ENCODE peak calls at places on chromosome 20, in five cellular contexts. One of them, this sample, is unnamed.

GRCh38 chr20:9945406-9945805 is 89.4 kb upstream of the ANKEF1 start:
- DNase-seq in activated T-helper 1 cell treated with Interleukin-2 at 50 U/mL for 16 hours: no peak
- DNase-seq in stimulated activated CD4-positive, alpha-beta T cell treated with anti-CD3 and anti-CD28 coated beads, Interleukin-2, amount 100 ng/mL, for 48 hours: no peak
- DNase-seq in activated naive CD4-positive, alpha-beta T cell treated with anti-CD3 and anti-CD28 coated beads for 36 hours: no peak
- DNase-seq in activated CD4-positive, alpha-beta T cell treated with anti-CD3 and anti-CD28 coated beads, Interleukin-2, amount 50 U/mL, for 1 hour: no peak
- DNase-seq in this sample: no peak

GRCh38 chr20:59808729-59809381 is 124.6 kb downstream of the SYCP2 start:
- DNase-seq in activated T-helper 1 cell treated with Interleukin-2 at 50 U/mL for 16 hours: no peak
- DNase-seq in stimulated activated CD4-positive, alpha-beta T cell treated with anti-CD3 and anti-CD28 coated beads, Interleukin-2, amount 100 ng/mL, for 48 hours: no peak
- DNase-seq in activated naive CD4-positive, alpha-beta T cell treated with anti-CD3 and anti-CD28 coated beads for 36 hours: no peak
- DNase-seq in activated CD4-positive, alpha-beta T cell treated with anti-CD3 and anti-CD28 coated beads, Interleukin-2, amount 50 U/mL, for 1 hour: no peak
- DNase-seq in this sample: no peak

GRCh38 chr20:36543187-36544133 is 2.1 kb downstream of the MYL9 start:
- DNase-seq in activated T-helper 1 cell treated with Interleukin-2 at 50 U/mL for 16 hours: no peak
- DNase-seq in stimulated activated CD4-positive, alpha-beta T cell treated with anti-CD3 and anti-CD28 coated beads, Interleukin-2, amount 100 ng/mL, for 48 hours: no peak
- DNase-seq in activated naive CD4-positive, alpha-beta T cell treated with anti-CD3 and anti-CD28 coated beads for 36 hours: no peak
- DNase-seq in activated CD4-positive, alpha-beta T cell treated with anti-CD3 and anti-CD28 coated beads, Interleukin-2, amount 50 U/mL, for 1 hour: no peak
- DNase-seq in this sample: no peak

GRCh38 chr20:47071646-47072185 is 177.1 kb downstream of the EYA2 start:
- DNase-seq in activated T-helper 1 cell treated with Interleukin-2 at 50 U/mL for 16 hours: no peak
- DNase-seq in stimulated activated CD4-positive, alpha-beta T cell treated with anti-CD3 and anti-CD28 coated beads, Interleukin-2, amount 100 ng/mL, for 48 hours: no peak
- DNase-seq in activated naive CD4-positive, alpha-beta T cell treated with anti-CD3 and anti-CD28 coated beads for 36 hours: no peak
- DNase-seq in activated CD4-positive, alpha-beta T cell treated with anti-CD3 and anti-CD28 coated beads, Interleukin-2, amount 50 U/mL, for 1 hour: no peak
- DNase-seq in this sample: no peak

GRCh38 chr20:59435496-59435895 is 135.1 kb downstream of the EDN3 start:
- DNase-seq in activated T-helper 1 cell treated with Interleukin-2 at 50 U/mL for 16 hours: no peak
- DNase-seq in stimulated activated CD4-positive, alpha-beta T cell treated with anti-CD3 and anti-CD28 coated beads, Interleukin-2, amount 100 ng/mL, for 48 hours: no peak
- DNase-seq in activated naive CD4-positive, alpha-beta T cell treated with anti-CD3 and anti-CD28 coated beads for 36 hours: no peak
- DNase-seq in activated CD4-positive, alpha-beta T cell treated with anti-CD3 and anti-CD28 coated beads, Interleukin-2, amount 50 U/mL, for 1 hour: no peak
- DNase-seq in this sample: no peak

GRCh38 chr20:47748851-47749250 is 36.4 kb downstream of the SULF2 start:
- DNase-seq in activated T-helper 1 cell treated with Interleukin-2 at 50 U/mL for 16 hours: no peak
- DNase-seq in stimulated activated CD4-positive, alpha-beta T cell treated with anti-CD3 and anti-CD28 coated beads, Interleukin-2, amount 100 ng/mL, for 48 hours: no peak
- DNase-seq in activated naive CD4-positive, alpha-beta T cell treated with anti-CD3 and anti-CD28 coated beads for 36 hours: no peak
- DNase-seq in activated CD4-positive, alpha-beta T cell treated with anti-CD3 and anti-CD28 coated beads, Interleukin-2, amount 50 U/mL, for 1 hour: no peak
- DNase-seq in this sample: no peak

GRCh38 chr20:36441027-36441414 is 100.3 kb upstream of the MYL9 start:
- DNase-seq in activated T-helper 1 cell treated with Interleukin-2 at 50 U/mL for 16 hours: no peak
- DNase-seq in stimulated activated CD4-positive, alpha-beta T cell treated with anti-CD3 and anti-CD28 coated beads, Interleukin-2, amount 100 ng/mL, for 48 hours: no peak
- DNase-seq in activated naive CD4-positive, alpha-beta T cell treated with anti-CD3 and anti-CD28 coated beads for 36 hours: no peak
- DNase-seq in activated CD4-positive, alpha-beta T cell treated with anti-CD3 and anti-CD28 coated beads, Interleukin-2, amount 50 U/mL, for 1 hour: no peak
- DNase-seq in this sample: no peak

GRCh38 chr20:46063652-46064054 is 26.1 kb downstream of the NCOA5 start:
- DNase-seq in activated T-helper 1 cell treated with Interleukin-2 at 50 U/mL for 16 hours: no peak
- DNase-seq in stimulated activated CD4-positive, alpha-beta T cell treated with anti-CD3 and anti-CD28 coated beads, Interleukin-2, amount 100 ng/mL, for 48 hours: no peak
- DNase-seq in activated naive CD4-positive, alpha-beta T cell treated with anti-CD3 and anti-CD28 coated beads for 36 hours: peak; percentile 15
- DNase-seq in activated CD4-positive, alpha-beta T cell treated with anti-CD3 and anti-CD28 coated beads, Interleukin-2, amount 50 U/mL, for 1 hour: no peak
- DNase-seq in this sample: no peak

GRCh38 chr20:43564993-43565757 is 6.3 kb downstream of the SGK2 start:
- DNase-seq in activated T-helper 1 cell treated with Interleukin-2 at 50 U/mL for 16 hours: no peak
- DNase-seq in stimulated activated CD4-positive, alpha-beta T cell treated with anti-CD3 and anti-CD28 coated beads, Interleukin-2, amount 100 ng/mL, for 48 hours: no peak
- DNase-seq in activated naive CD4-positive, alpha-beta T cell treated with anti-CD3 and anti-CD28 coated beads for 36 hours: no peak
- DNase-seq in activated CD4-positive, alpha-beta T cell treated with anti-CD3 and anti-CD28 coated beads, Interleukin-2, amount 50 U/mL, for 1 hour: no peak
- DNase-seq in this sample: no peak

GRCh38 chr20:5180421-5180820 is 53.6 kb downstream of the CDS2 start:
- DNase-seq in activated T-helper 1 cell treated with Interleukin-2 at 50 U/mL for 16 hours: no peak
- DNase-seq in stimulated activated CD4-positive, alpha-beta T cell treated with anti-CD3 and anti-CD28 coated beads, Interleukin-2, amount 100 ng/mL, for 48 hours: no peak
- DNase-seq in activated naive CD4-positive, alpha-beta T cell treated with anti-CD3 and anti-CD28 coated beads for 36 hours: no peak
- DNase-seq in activated CD4-positive, alpha-beta T cell treated with anti-CD3 and anti-CD28 coated beads, Interleukin-2, amount 50 U/mL, for 1 hour: no peak
- DNase-seq in this sample: no peak

GRCh38 chr20:20734475-20734948 is 22.1 kb upstream of the RALGAPA2 start:
- DNase-seq in activated T-helper 1 cell treated with Interleukin-2 at 50 U/mL for 16 hours: no peak
- DNase-seq in stimulated activated CD4-positive, alpha-beta T cell treated with anti-CD3 and anti-CD28 coated beads, Interleukin-2, amount 100 ng/mL, for 48 hours: no peak
- DNase-seq in activated naive CD4-positive, alpha-beta T cell treated with anti-CD3 and anti-CD28 coated beads for 36 hours: peak; percentile 70
- DNase-seq in activated CD4-positive, alpha-beta T cell treated with anti-CD3 and anti-CD28 coated beads, Interleukin-2, amount 50 U/mL, for 1 hour: no peak
- DNase-seq in this sample: no peak

GRCh38 chr20:2320813-2321658 is 25.2 kb downstream of the TGM3 start:
- DNase-seq in activated T-helper 1 cell treated with Interleukin-2 at 50 U/mL for 16 hours: no peak
- DNase-seq in stimulated activated CD4-positive, alpha-beta T cell treated with anti-CD3 and anti-CD28 coated beads, Interleukin-2, amount 100 ng/mL, for 48 hours: no peak
- DNase-seq in activated naive CD4-positive, alpha-beta T cell treated with anti-CD3 and anti-CD28 coated beads for 36 hours: no peak
- DNase-seq in activated CD4-positive, alpha-beta T cell treated with anti-CD3 and anti-CD28 coated beads, Interleukin-2, amount 50 U/mL, for 1 hour: no peak
- DNase-seq in this sample: no peak

GRCh38 chr20:37302981-37303380 is 13.5 kb downstream of the MANBAL start:
- DNase-seq in activated T-helper 1 cell treated with Interleukin-2 at 50 U/mL for 16 hours: no peak
- DNase-seq in stimulated activated CD4-positive, alpha-beta T cell treated with anti-CD3 and anti-CD28 coated beads, Interleukin-2, amount 100 ng/mL, for 48 hours: no peak
- DNase-seq in activated naive CD4-positive, alpha-beta T cell treated with anti-CD3 and anti-CD28 coated beads for 36 hours: no peak
- DNase-seq in activated CD4-positive, alpha-beta T cell treated with anti-CD3 and anti-CD28 coated beads, Interleukin-2, amount 50 U/mL, for 1 hour: no peak
- DNase-seq in this sample: no peak

GRCh38 chr20:51931321-51931720 is 129.0 kb upstream of the SALL4 start:
- DNase-seq in activated T-helper 1 cell treated with Interleukin-2 at 50 U/mL for 16 hours: no peak
- DNase-seq in stimulated activated CD4-positive, alpha-beta T cell treated with anti-CD3 and anti-CD28 coated beads, Interleukin-2, amount 100 ng/mL, for 48 hours: no peak
- DNase-seq in activated naive CD4-positive, alpha-beta T cell treated with anti-CD3 and anti-CD28 coated beads for 36 hours: no peak
- DNase-seq in activated CD4-positive, alpha-beta T cell treated with anti-CD3 and anti-CD28 coated beads, Interleukin-2, amount 50 U/mL, for 1 hour: no peak
- DNase-seq in this sample: no peak

GRCh38 chr20:58149412-58150091 is 78.9 kb downstream of the ANKRD60 start:
- DNase-seq in activated T-helper 1 cell treated with Interleukin-2 at 50 U/mL for 16 hours: no peak
- DNase-seq in stimulated activated CD4-positive, alpha-beta T cell treated with anti-CD3 and anti-CD28 coated beads, Interleukin-2, amount 100 ng/mL, for 48 hours: no peak
- DNase-seq in activated naive CD4-positive, alpha-beta T cell treated with anti-CD3 and anti-CD28 coated beads for 36 hours: no peak
- DNase-seq in activated CD4-positive, alpha-beta T cell treated with anti-CD3 and anti-CD28 coated beads, Interleukin-2, amount 50 U/mL, for 1 hour: no peak
- DNase-seq in this sample: no peak

GRCh38 chr20:53828673-53829085 is 235.0 kb upstream of the ZNF217 start:
- DNase-seq in activated T-helper 1 cell treated with Interleukin-2 at 50 U/mL for 16 hours: no peak
- DNase-seq in stimulated activated CD4-positive, alpha-beta T cell treated with anti-CD3 and anti-CD28 coated beads, Interleukin-2, amount 100 ng/mL, for 48 hours: no peak
- DNase-seq in activated naive CD4-positive, alpha-beta T cell treated with anti-CD3 and anti-CD28 coated beads for 36 hours: no peak
- DNase-seq in activated CD4-positive, alpha-beta T cell treated with anti-CD3 and anti-CD28 coated beads, Interleukin-2, amount 50 U/mL, for 1 hour: no peak
- DNase-seq in this sample: no peak

GRCh38 chr20:46221271-46221670 is 87.0 kb downstream of the CDH22 start:
- DNase-seq in activated T-helper 1 cell treated with Interleukin-2 at 50 U/mL for 16 hours: no peak
- DNase-seq in stimulated activated CD4-positive, alpha-beta T cell treated with anti-CD3 and anti-CD28 coated beads, Interleukin-2, amount 100 ng/mL, for 48 hours: no peak
- DNase-seq in activated naive CD4-positive, alpha-beta T cell treated with anti-CD3 and anti-CD28 coated beads for 36 hours: no peak
- DNase-seq in activated CD4-positive, alpha-beta T cell treated with anti-CD3 and anti-CD28 coated beads, Interleukin-2, amount 50 U/mL, for 1 hour: no peak
- DNase-seq in this sample: no peak

GRCh38 chr20:11754451-11754850 is 163.2 kb upstream of the BTBD3 start:
- DNase-seq in activated T-helper 1 cell treated with Interleukin-2 at 50 U/mL for 16 hours: no peak
- DNase-seq in stimulated activated CD4-positive, alpha-beta T cell treated with anti-CD3 and anti-CD28 coated beads, Interleukin-2, amount 100 ng/mL, for 48 hours: no peak
- DNase-seq in activated naive CD4-positive, alpha-beta T cell treated with anti-CD3 and anti-CD28 coated beads for 36 hours: no peak
- DNase-seq in activated CD4-positive, alpha-beta T cell treated with anti-CD3 and anti-CD28 coated beads, Interleukin-2, amount 50 U/mL, for 1 hour: no peak
- DNase-seq in this sample: no peak

GRCh38 chr20:61127311-61128044 is 124.6 kb upstream of the CDH4 start:
- DNase-seq in activated T-helper 1 cell treated with Interleukin-2 at 50 U/mL for 16 hours: no peak
- DNase-seq in stimulated activated CD4-positive, alpha-beta T cell treated with anti-CD3 and anti-CD28 coated beads, Interleukin-2, amount 100 ng/mL, for 48 hours: no peak
- DNase-seq in activated naive CD4-positive, alpha-beta T cell treated with anti-CD3 and anti-CD28 coated beads for 36 hours: no peak
- DNase-seq in activated CD4-positive, alpha-beta T cell treated with anti-CD3 and anti-CD28 coated beads, Interleukin-2, amount 50 U/mL, for 1 hour: no peak
- DNase-seq in this sample: no peak

GRCh38 chr20:41159547-41159946 is 22.2 kb downstream of the PLCG1 start:
- DNase-seq in activated T-helper 1 cell treated with Interleukin-2 at 50 U/mL for 16 hours: no peak
- DNase-seq in stimulated activated CD4-positive, alpha-beta T cell treated with anti-CD3 and anti-CD28 coated beads, Interleukin-2, amount 100 ng/mL, for 48 hours: no peak
- DNase-seq in activated naive CD4-positive, alpha-beta T cell treated with anti-CD3 and anti-CD28 coated beads for 36 hours: no peak
- DNase-seq in activated CD4-positive, alpha-beta T cell treated with anti-CD3 and anti-CD28 coated beads, Interleukin-2, amount 50 U/mL, for 1 hour: no peak
- DNase-seq in this sample: no peak

GRCh38 chr20:21031666-21032065 is 74.5 kb downstream of the LINC00237 start:
- DNase-seq in activated T-helper 1 cell treated with Interleukin-2 at 50 U/mL for 16 hours: no peak
- DNase-seq in stimulated activated CD4-positive, alpha-beta T cell treated with anti-CD3 and anti-CD28 coated beads, Interleukin-2, amount 100 ng/mL, for 48 hours: no peak
- DNase-seq in activated naive CD4-positive, alpha-beta T cell treated with anti-CD3 and anti-CD28 coated beads for 36 hours: no peak
- DNase-seq in activated CD4-positive, alpha-beta T cell treated with anti-CD3 and anti-CD28 coated beads, Interleukin-2, amount 50 U/mL, for 1 hour: no peak
- DNase-seq in this sample: no peak

GRCh38 chr20:5136096-5136495 is 9.3 kb downstream of the CDS2 start:
- DNase-seq in activated T-helper 1 cell treated with Interleukin-2 at 50 U/mL for 16 hours: no peak
- DNase-seq in stimulated activated CD4-positive, alpha-beta T cell treated with anti-CD3 and anti-CD28 coated beads, Interleukin-2, amount 100 ng/mL, for 48 hours: no peak
- DNase-seq in activated naive CD4-positive, alpha-beta T cell treated with anti-CD3 and anti-CD28 coated beads for 36 hours: no peak
- DNase-seq in activated CD4-positive, alpha-beta T cell treated with anti-CD3 and anti-CD28 coated beads, Interleukin-2, amount 50 U/mL, for 1 hour: no peak
- DNase-seq in this sample: no peak

GRCh38 chr20:62354811-62355341 is 12.2 kb downstream of the LAMA5 start:
- DNase-seq in activated T-helper 1 cell treated with Interleukin-2 at 50 U/mL for 16 hours: no peak
- DNase-seq in stimulated activated CD4-positive, alpha-beta T cell treated with anti-CD3 and anti-CD28 coated beads, Interleukin-2, amount 100 ng/mL, for 48 hours: no peak
- DNase-seq in activated naive CD4-positive, alpha-beta T cell treated with anti-CD3 and anti-CD28 coated beads for 36 hours: no peak
- DNase-seq in activated CD4-positive, alpha-beta T cell treated with anti-CD3 and anti-CD28 coated beads, Interleukin-2, amount 50 U/mL, for 1 hour: no peak
- DNase-seq in this sample: no peak

GRCh38 chr20:53126185-53126584 is 154.0 kb downstream of the TSHZ2 start:
- DNase-seq in activated T-helper 1 cell treated with Interleukin-2 at 50 U/mL for 16 hours: no peak
- DNase-seq in stimulated activated CD4-positive, alpha-beta T cell treated with anti-CD3 and anti-CD28 coated beads, Interleukin-2, amount 100 ng/mL, for 48 hours: no peak
- DNase-seq in activated naive CD4-positive, alpha-beta T cell treated with anti-CD3 and anti-CD28 coated beads for 36 hours: no peak
- DNase-seq in activated CD4-positive, alpha-beta T cell treated with anti-CD3 and anti-CD28 coated beads, Interleukin-2, amount 50 U/mL, for 1 hour: no peak
- DNase-seq in this sample: no peak

GRCh38 chr20:40815156-40816038 is 126.4 kb upstream of the MAFB start:
- DNase-seq in activated T-helper 1 cell treated with Interleukin-2 at 50 U/mL for 16 hours: no peak
- DNase-seq in stimulated activated CD4-positive, alpha-beta T cell treated with anti-CD3 and anti-CD28 coated beads, Interleukin-2, amount 100 ng/mL, for 48 hours: no peak
- DNase-seq in activated naive CD4-positive, alpha-beta T cell treated with anti-CD3 and anti-CD28 coated beads for 36 hours: no peak
- DNase-seq in activated CD4-positive, alpha-beta T cell treated with anti-CD3 and anti-CD28 coated beads, Interleukin-2, amount 50 U/mL, for 1 hour: no peak
- DNase-seq in this sample: no peak

GRCh38 chr20:60010689-60011417 is 52.6 kb downstream of the CDH26 start:
- DNase-seq in activated T-helper 1 cell treated with Interleukin-2 at 50 U/mL for 16 hours: no peak
- DNase-seq in stimulated activated CD4-positive, alpha-beta T cell treated with anti-CD3 and anti-CD28 coated beads, Interleukin-2, amount 100 ng/mL, for 48 hours: no peak
- DNase-seq in activated naive CD4-positive, alpha-beta T cell treated with anti-CD3 and anti-CD28 coated beads for 36 hours: no peak
- DNase-seq in activated CD4-positive, alpha-beta T cell treated with anti-CD3 and anti-CD28 coated beads, Interleukin-2, amount 50 U/mL, for 1 hour: no peak
- DNase-seq in this sample: no peak

GRCh38 chr20:39960522-39961420 is 728.3 kb downstream of the MAFB start:
- DNase-seq in activated T-helper 1 cell treated with Interleukin-2 at 50 U/mL for 16 hours: no peak
- DNase-seq in stimulated activated CD4-positive, alpha-beta T cell treated with anti-CD3 and anti-CD28 coated beads, Interleukin-2, amount 100 ng/mL, for 48 hours: no peak
- DNase-seq in activated naive CD4-positive, alpha-beta T cell treated with anti-CD3 and anti-CD28 coated beads for 36 hours: no peak
- DNase-seq in activated CD4-positive, alpha-beta T cell treated with anti-CD3 and anti-CD28 coated beads, Interleukin-2, amount 50 U/mL, for 1 hour: no peak
- DNase-seq in this sample: no peak

GRCh38 chr20:59598625-59599310 is 5.6 kb upstream of the PHACTR3 start:
- DNase-seq in activated T-helper 1 cell treated with Interleukin-2 at 50 U/mL for 16 hours: no peak
- DNase-seq in stimulated activated CD4-positive, alpha-beta T cell treated with anti-CD3 and anti-CD28 coated beads, Interleukin-2, amount 100 ng/mL, for 48 hours: peak; percentile 41
- DNase-seq in activated naive CD4-positive, alpha-beta T cell treated with anti-CD3 and anti-CD28 coated beads for 36 hours: peak; percentile 55
- DNase-seq in activated CD4-positive, alpha-beta T cell treated with anti-CD3 and anti-CD28 coated beads, Interleukin-2, amount 50 U/mL, for 1 hour: peak; percentile 4
- DNase-seq in this sample: no peak

GRCh38 chr20:39289316-39289715 is 327.2 kb downstream of the DHX35 start:
- DNase-seq in activated T-helper 1 cell treated with Interleukin-2 at 50 U/mL for 16 hours: no peak
- DNase-seq in stimulated activated CD4-positive, alpha-beta T cell treated with anti-CD3 and anti-CD28 coated beads, Interleukin-2, amount 100 ng/mL, for 48 hours: no peak
- DNase-seq in activated naive CD4-positive, alpha-beta T cell treated with anti-CD3 and anti-CD28 coated beads for 36 hours: no peak
- DNase-seq in activated CD4-positive, alpha-beta T cell treated with anti-CD3 and anti-CD28 coated beads, Interleukin-2, amount 50 U/mL, for 1 hour: no peak
- DNase-seq in this sample: no peak

GRCh38 chr20:50857348-50857747 is 62.5 kb downstream of the BCAS4 start:
- DNase-seq in activated T-helper 1 cell treated with Interleukin-2 at 50 U/mL for 16 hours: no peak
- DNase-seq in stimulated activated CD4-positive, alpha-beta T cell treated with anti-CD3 and anti-CD28 coated beads, Interleukin-2, amount 100 ng/mL, for 48 hours: no peak
- DNase-seq in activated naive CD4-positive, alpha-beta T cell treated with anti-CD3 and anti-CD28 coated beads for 36 hours: no peak
- DNase-seq in activated CD4-positive, alpha-beta T cell treated with anti-CD3 and anti-CD28 coated beads, Interleukin-2, amount 50 U/mL, for 1 hour: no peak
- DNase-seq in this sample: no peak

GRCh38 chr20:62607366-62608217 is 34.7 kb upstream of the SLCO4A1 start:
- DNase-seq in activated T-helper 1 cell treated with Interleukin-2 at 50 U/mL for 16 hours: no peak
- DNase-seq in stimulated activated CD4-positive, alpha-beta T cell treated with anti-CD3 and anti-CD28 coated beads, Interleukin-2, amount 100 ng/mL, for 48 hours: no peak
- DNase-seq in activated naive CD4-positive, alpha-beta T cell treated with anti-CD3 and anti-CD28 coated beads for 36 hours: no peak
- DNase-seq in activated CD4-positive, alpha-beta T cell treated with anti-CD3 and anti-CD28 coated beads, Interleukin-2, amount 50 U/mL, for 1 hour: no peak
- DNase-seq in this sample: no peak

GRCh38 chr20:13819885-13820645 is 35.2 kb downstream of the NDUFAF5 start:
- DNase-seq in activated T-helper 1 cell treated with Interleukin-2 at 50 U/mL for 16 hours: no peak
- DNase-seq in stimulated activated CD4-positive, alpha-beta T cell treated with anti-CD3 and anti-CD28 coated beads, Interleukin-2, amount 100 ng/mL, for 48 hours: no peak
- DNase-seq in activated naive CD4-positive, alpha-beta T cell treated with anti-CD3 and anti-CD28 coated beads for 36 hours: peak; percentile 16
- DNase-seq in activated CD4-positive, alpha-beta T cell treated with anti-CD3 and anti-CD28 coated beads, Interleukin-2, amount 50 U/mL, for 1 hour: peak; percentile 2
- DNase-seq in this sample: no peak

GRCh38 chr20:30937790-30938189 is 319.7 kb upstream of the DEFB115 start:
- DNase-seq in activated T-helper 1 cell treated with Interleukin-2 at 50 U/mL for 16 hours: no peak
- DNase-seq in stimulated activated CD4-positive, alpha-beta T cell treated with anti-CD3 and anti-CD28 coated beads, Interleukin-2, amount 100 ng/mL, for 48 hours: no peak
- DNase-seq in activated naive CD4-positive, alpha-beta T cell treated with anti-CD3 and anti-CD28 coated beads for 36 hours: no peak
- DNase-seq in activated CD4-positive, alpha-beta T cell treated with anti-CD3 and anti-CD28 coated beads, Interleukin-2, amount 50 U/mL, for 1 hour: no peak
- DNase-seq in this sample: no peak

GRCh38 chr20:62239278-62239879 is 1.1 kb downstream of the OSBPL2 start:
- DNase-seq in activated T-helper 1 cell treated with Interleukin-2 at 50 U/mL for 16 hours: no peak
- DNase-seq in stimulated activated CD4-positive, alpha-beta T cell treated with anti-CD3 and anti-CD28 coated beads, Interleukin-2, amount 100 ng/mL, for 48 hours: no peak
- DNase-seq in activated naive CD4-positive, alpha-beta T cell treated with anti-CD3 and anti-CD28 coated beads for 36 hours: no peak
- DNase-seq in activated CD4-positive, alpha-beta T cell treated with anti-CD3 and anti-CD28 coated beads, Interleukin-2, amount 50 U/mL, for 1 hour: no peak
- DNase-seq in this sample: no peak

GRCh38 chr20:62788607-62789006 is 7.7 kb upstream of the MRGBP start:
- DNase-seq in activated T-helper 1 cell treated with Interleukin-2 at 50 U/mL for 16 hours: no peak
- DNase-seq in stimulated activated CD4-positive, alpha-beta T cell treated with anti-CD3 and anti-CD28 coated beads, Interleukin-2, amount 100 ng/mL, for 48 hours: no peak
- DNase-seq in activated naive CD4-positive, alpha-beta T cell treated with anti-CD3 and anti-CD28 coated beads for 36 hours: no peak
- DNase-seq in activated CD4-positive, alpha-beta T cell treated with anti-CD3 and anti-CD28 coated beads, Interleukin-2, amount 50 U/mL, for 1 hour: no peak
- DNase-seq in this sample: no peak

GRCh38 chr20:20318318-20319161 is 49.4 kb upstream of the INSM1 start:
- DNase-seq in activated T-helper 1 cell treated with Interleukin-2 at 50 U/mL for 16 hours: no peak
- DNase-seq in stimulated activated CD4-positive, alpha-beta T cell treated with anti-CD3 and anti-CD28 coated beads, Interleukin-2, amount 100 ng/mL, for 48 hours: no peak
- DNase-seq in activated naive CD4-positive, alpha-beta T cell treated with anti-CD3 and anti-CD28 coated beads for 36 hours: no peak
- DNase-seq in activated CD4-positive, alpha-beta T cell treated with anti-CD3 and anti-CD28 coated beads, Interleukin-2, amount 50 U/mL, for 1 hour: no peak
- DNase-seq in this sample: no peak

GRCh38 chr20:45946149-45946970 is 11.9 kb downstream of the PCIF1 start:
- DNase-seq in activated T-helper 1 cell treated with Interleukin-2 at 50 U/mL for 16 hours: no peak
- DNase-seq in stimulated activated CD4-positive, alpha-beta T cell treated with anti-CD3 and anti-CD28 coated beads, Interleukin-2, amount 100 ng/mL, for 48 hours: no peak
- DNase-seq in activated naive CD4-positive, alpha-beta T cell treated with anti-CD3 and anti-CD28 coated beads for 36 hours: no peak
- DNase-seq in activated CD4-positive, alpha-beta T cell treated with anti-CD3 and anti-CD28 coated beads, Interleukin-2, amount 50 U/mL, for 1 hour: no peak
- DNase-seq in this sample: peak; percentile 44

GRCh38 chr20:19710336-19710721 is 47.7 kb upstream of the RIN2 start:
- DNase-seq in activated T-helper 1 cell treated with Interleukin-2 at 50 U/mL for 16 hours: no peak
- DNase-seq in stimulated activated CD4-positive, alpha-beta T cell treated with anti-CD3 and anti-CD28 coated beads, Interleukin-2, amount 100 ng/mL, for 48 hours: no peak
- DNase-seq in activated naive CD4-positive, alpha-beta T cell treated with anti-CD3 and anti-CD28 coated beads for 36 hours: no peak
- DNase-seq in activated CD4-positive, alpha-beta T cell treated with anti-CD3 and anti-CD28 coated beads, Interleukin-2, amount 50 U/mL, for 1 hour: no peak
- DNase-seq in this sample: no peak

GRCh38 chr20:17808357-17808756 is 108.6 kb downstream of the BANF2 start:
- DNase-seq in activated T-helper 1 cell treated with Interleukin-2 at 50 U/mL for 16 hours: no peak
- DNase-seq in stimulated activated CD4-positive, alpha-beta T cell treated with anti-CD3 and anti-CD28 coated beads, Interleukin-2, amount 100 ng/mL, for 48 hours: no peak
- DNase-seq in activated naive CD4-positive, alpha-beta T cell treated with anti-CD3 and anti-CD28 coated beads for 36 hours: no peak
- DNase-seq in activated CD4-positive, alpha-beta T cell treated with anti-CD3 and anti-CD28 coated beads, Interleukin-2, amount 50 U/mL, for 1 hour: no peak
- DNase-seq in this sample: no peak